ENCODE peak calls at places on chromosomes 3 and 15, in nine cellular contexts. M is heart left ventricle, X is BE2C, W is RWPE1, A is left lung, N is DND-41, P is H9, I is fibroblast of the aortic adventitia, D is psoas muscle. L is an unnamed sample.

GRCh38 chr3:38029400-38030125 is at the start of gene PLCD1:
- DNase-seq in M (peak; percentile 86), P (peak; percentile 89), D (peak; percentile 88), N (no peak), I (peak; percentile 71), A (peak; percentile 93), X (no peak), W (peak; percentile 40), L (peak; percentile 70)

GRCh38 chr15:101093959-101094358 is 157.9 kb downstream of the CHSY1 start:
- DNase-seq in X (no peak), P (no peak), D (no peak), N (no peak), A (no peak), M (no peak), W (no peak), I (no peak), L (no peak)

GRCh38 chr3:46889381-46890110 is 12.0 kb downstream of the PTH1R start:
- DNase-seq in I (no peak), P (no peak), D (peak; percentile 53), N (peak; percentile 50), A (no peak), M (no peak), X (no peak), W (no peak), L (peak; percentile 59)

GRCh38 chr3:94349310-94349848 is 286.5 kb downstream of the NSUN3 start:
- DNase-seq in I (no peak), N (no peak), X (no peak), P (no peak), A (no peak), W (no peak), M (no peak), D (no peak), L (no peak)

GRCh38 chr3:192850501-192850981 is 67.1 kb downstream of the MB21D2 start:
- DNase-seq in P (no peak), A (no peak), D (no peak), X (no peak), M (no peak), W (peak; percentile 88), I (no peak), N (no peak), L (no peak)

GRCh38 chr3:73653877-73654276 is 29.1 kb upstream of the PDZRN3 start:
- DNase-seq in A (no peak), M (no peak), P (no peak), D (no peak), N (no peak), X (no peak), I (no peak), W (no peak), L (no peak)

GRCh38 chr15:71294251-71294635 is 179.0 kb downstream of the THSD4 start:
- DNase-seq in D (no peak), I (peak; percentile 37), X (no peak), M (no peak), W (no peak), P (no peak), A (no peak), N (no peak), L (no peak)

GRCh38 chr3:142889263-142890014 is 556 bp upstream of the PCOLCE2 start:
- DNase-seq in I (no peak), M (no peak), P (no peak), A (peak; percentile 86), X (no peak), W (no peak), N (no peak), D (no peak), L (no peak)

GRCh38 chr3:119663885-119664284 is 3.5 kb upstream of the POPDC2 start:
- DNase-seq in X (no peak), P (no peak), A (no peak), D (no peak), W (no peak), N (no peak), M (no peak), I (peak; percentile 52), L (no peak)

GRCh38 chr15:51966192-51966591 is 5.4 kb downstream of the LEO1 start:
- DNase-seq in A (no peak), P (no peak), N (no peak), I (no peak), M (no peak), W (no peak), X (no peak), D (no peak), L (no peak)

GRCh38 chr3:188706176-188706575 is 465.6 kb upstream of the TPRG1 start:
- DNase-seq in D (no peak), N (no peak), M (no peak), I (no peak), X (no peak), W (peak; percentile 6), A (no peak), P (no peak), L (no peak)

GRCh38 chr15:40081691-40082194 is 26.9 kb downstream of the BMF start:
- DNase-seq in M (peak; percentile 86), D (peak; percentile 76), A (no peak), W (no peak), X (peak; percentile 56), I (peak; percentile 59), N (peak; percentile 31), P (peak; percentile 71), L (peak; percentile 62)

GRCh38 chr15:78155355-78155939 is 6.3 kb downstream of the IDH3A start:
- DNase-seq in X (no peak), D (no peak), A (no peak), W (no peak), N (no peak), I (no peak), M (no peak), P (no peak), L (no peak)

GRCh38 chr3:14549256-14549931 is 9.3 kb upstream of the GRIP2 start:
- DNase-seq in P (no peak), M (no peak), X (no peak), I (peak; percentile 19), N (no peak), W (peak; percentile 9), D (peak; percentile 40), A (peak; percentile 21), L (no peak)

GRCh38 chr3:106817706-106818105 is 559.5 kb upstream of the CCDC54 start:
- DNase-seq in P (no peak), A (no peak), D (no peak), W (no peak), M (no peak), X (no peak), N (no peak), I (no peak), L (no peak)

GRCh38 chr3:158095302-158095997 is 10.8 kb downstream of the SHOX2 start:
- DNase-seq in I (no peak), A (peak; percentile 50), P (peak; percentile 50), X (no peak), M (no peak), W (no peak), D (no peak), N (no peak), L (no peak)

GRCh38 chr3:158093526-158093925 is 12.7 kb downstream of the SHOX2 start:
- DNase-seq in D (no peak), N (no peak), P (no peak), X (no peak), I (no peak), A (no peak), M (no peak), W (no peak), L (no peak)

GRCh38 chr3:158094235-158094916 is 11.8 kb downstream of the SHOX2 start:
- DNase-seq in M (no peak), I (no peak), W (no peak), N (no peak), A (peak; percentile 79), P (peak; percentile 68), X (no peak), D (no peak), L (peak; percentile 78)

GRCh38 chr3:158094917-158095301 is 11.3 kb downstream of the SHOX2 start:
- DNase-seq in M (no peak), D (no peak), W (no peak), N (no peak), A (peak; percentile 53), I (no peak), X (no peak), P (no peak), L (no peak)

GRCh38 chr3:158091526-158091925 is 14.7 kb downstream of the SHOX2 start:
- DNase-seq in D (no peak), N (no peak), I (peak; percentile 54), X (no peak), W (no peak), M (no peak), A (no peak), P (no peak), L (no peak)
- TF ChIP-seq CTCF in D (peak; percentile 13), N (no peak), I (peak; percentile 44), X (peak; percentile 5), W (peak; percentile 5), M (no peak), A (no peak), P (peak; percentile 63), L (no peak)

GRCh38 chr15:58770519-58770856 is 614 bp upstream of the MINDY2 start:
- DNase-seq in I (peak; percentile 91), M (no peak), X (no peak), P (no peak), W (peak; percentile 41), N (no peak), D (no peak), A (no peak), L (no peak)
- TF ChIP-seq CTCF in I (peak; percentile 42), M (no peak), X (no peak), P (peak; percentile 10), W (no peak), N (peak; percentile 2), D (peak; percentile 24), A (no peak), L (no peak)

GRCh38 chr15:90400759-90401314 is 12.8 kb downstream of the IQGAP1 start:
- DNase-seq in W (peak; percentile 88), I (peak; percentile 95), A (no peak), D (peak; percentile 75), X (peak; percentile 58), P (peak; percentile 79), M (peak; percentile 72), N (peak; percentile 65), L (no peak)

GRCh38 chr15:90402230-90402629 is 14.2 kb downstream of the IQGAP1 start:
- DNase-seq in P (no peak), W (peak; percentile 74), N (no peak), M (peak; percentile 19), D (peak; percentile 70), X (no peak), I (peak; percentile 90), A (no peak), L (no peak)

GRCh38 chr15:90401499-90401898 is 13.5 kb downstream of the IQGAP1 start:
- DNase-seq in D (no peak), A (no peak), P (no peak), M (no peak), W (no peak), I (no peak), N (no peak), X (no peak), L (no peak)

GRCh38 chr15:90405208-90405607 is 17.2 kb downstream of the IQGAP1 start:
- DNase-seq in M (no peak), N (no peak), W (no peak), X (no peak), A (no peak), D (no peak), I (no peak), P (no peak), L (no peak)

GRCh38 chr15:90402806-90403205 is 14.8 kb downstream of the IQGAP1 start:
- DNase-seq in W (no peak), N (no peak), D (no peak), P (no peak), X (no peak), I (no peak), A (no peak), M (no peak), L (no peak)
- TF ChIP-seq CTCF in W (no peak), N (no peak), D (no peak), P (no peak), X (no peak), I (no peak), A (no peak), M (no peak), L (no peak)

GRCh38 chr15:47843124-47843663 is 125.9 kb downstream of the SEMA6D start:
- DNase-seq in W (no peak), P (no peak), N (no peak), M (no peak), A (no peak), I (no peak), X (no peak), D (no peak), L (peak; percentile 32)
- TF ChIP-seq CTCF in W (no peak), P (no peak), N (no peak), M (no peak), A (no peak), I (no peak), X (no peak), D (no peak), L (no peak)